ENCODE peak calls at places on chromosomes 11 and 22, in four cellular contexts. X is SK-N-MC, I is SK-N-SH, M is breast epithelium. T is an unnamed sample.

GRCh38 chr22:46111645-46112306 is 38.5 kb upstream of the PPARA start:
- DNase-seq in X (no peak), M (no peak), I (no peak), T (no peak)

GRCh38 chr11:120125005-120125404 is 12.9 kb downstream of the TRIM29 start:
- DNase-seq in I (no peak), M (peak), X (no peak), T (no peak)

GRCh38 chr11:31813242-31813960 is 2.3 kb upstream of the PAX6 start:
- DNase-seq in X (no peak), M (no peak), I (peak), T (no peak)

GRCh38 chr22:49751968-49752597 is 75.6 kb downstream of the BRD1 start:
- DNase-seq in X (no peak), I (peak), M (no peak), T (no peak)

GRCh38 chr11:101487775-101488174 is 96.0 kb downstream of the TRPC6 start:
- DNase-seq in I (no peak), X (no peak), M (no peak), T (no peak)

GRCh38 chr11:10941429-10941828 is 83.6 kb upstream of the ZBED5 start:
- DNase-seq in M (no peak), I (no peak), X (no peak), T (no peak)

GRCh38 chr11:132126973-132127900 is 756.8 kb downstream of the NTM start:
- DNase-seq in X (peak), M (no peak), I (peak), T (no peak)

GRCh38 chr11:65471410-65471762 is 27.5 kb upstream of the MALAT1 start:
- DNase-seq in M (peak), I (peak), X (no peak), T (peak)

GRCh38 chr22:25838960-25839741 is 97.2 kb downstream of the MYO18B start:
- DNase-seq in M (no peak), X (no peak), I (no peak), T (no peak)

GRCh38 chr11:69643646-69644045 is 2.7 kb downstream of the CCND1 start:
- DNase-seq in X (no peak), I (no peak), M (no peak), T (no peak)

GRCh38 chr11:60334005-60334620 is 7.1 kb downstream of the MS4A6E start:
- DNase-seq in I (peak), M (no peak), X (peak), T (peak)

GRCh38 chr11:14578551-14578956 is 58.4 kb upstream of the PSMA1 start:
- DNase-seq in X (peak), M (no peak), I (peak), T (peak)

GRCh38 chr11:72758690-72759389 is 6.6 kb upstream of the ARAP1 start:
- DNase-seq in I (peak), M (no peak), X (no peak), T (no peak)

GRCh38 chr11:72326151-72326842 is 82.3 kb upstream of the PHOX2A start:
- DNase-seq in M (no peak), I (peak), X (no peak), T (no peak)

GRCh38 chr22:26489447-26490036 is 5.9 kb downstream of the SRRD start:
- DNase-seq in M (no peak), I (no peak), X (no peak), T (no peak)

GRCh38 chr22:46866591-46866990 is 104.1 kb downstream of the TBC1D22A start:
- DNase-seq in I (no peak), M (no peak), X (no peak), T (no peak)

GRCh38 chr11:2428322-2428795 is 16.0 kb downstream of the TRPM5 start:
- DNase-seq in I (peak), X (no peak), M (peak), T (peak)

GRCh38 chr11:71488968-71489265 is 35.9 kb downstream of the NADSYN1 start:
- DNase-seq in X (no peak), I (no peak), M (no peak), T (no peak)

GRCh38 chr11:35030716-35031213 is 108.2 kb upstream of the CD44 start:
- DNase-seq in X (no peak), M (no peak), I (no peak), T (no peak)

GRCh38 chr11:131985769-131986393 is 615.5 kb downstream of the NTM start:
- DNase-seq in X (no peak), I (no peak), M (no peak), T (no peak)

GRCh38 chr22:32444068-32444467 is 20.2 kb downstream of the BPIFC start:
- DNase-seq in M (no peak), I (peak), X (no peak), T (no peak)

GRCh38 chr11:128210148-128210940 is 377.0 kb downstream of the ETS1 start:
- DNase-seq in X (no peak), I (no peak), M (no peak), T (no peak)
- TF ChIP-seq POLR2AphosphoS5 in X (no peak), I (peak), M (no peak), T (no peak)

DNA sequence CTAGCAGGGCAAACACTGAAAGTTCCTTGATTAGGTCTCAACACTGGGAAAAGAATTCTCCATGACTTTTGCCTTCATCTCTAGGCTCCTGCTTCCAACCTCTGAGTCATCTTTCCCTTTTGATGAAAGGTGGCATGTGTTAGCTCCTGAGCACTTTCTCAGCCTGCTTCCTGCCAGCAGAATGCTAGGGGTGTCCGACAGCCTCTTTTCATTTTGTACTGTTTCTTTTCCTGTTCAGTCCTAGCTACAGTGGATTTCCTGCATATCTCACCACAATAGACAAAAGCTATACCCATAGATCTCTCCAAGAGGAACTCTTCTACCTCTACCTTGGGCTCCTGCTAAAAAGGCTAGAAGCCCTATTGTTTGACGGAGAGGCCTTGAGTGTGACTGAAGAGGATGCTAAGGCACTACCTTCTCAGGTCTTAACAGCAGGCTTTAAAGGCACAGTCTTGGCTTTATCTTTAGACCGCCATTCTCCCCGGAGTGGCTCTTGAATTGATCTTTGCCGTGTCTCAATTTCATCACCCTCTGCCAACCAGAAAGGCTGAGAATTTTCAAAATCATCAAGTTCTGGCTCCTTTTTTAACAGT is 145.5 kb downstream of the RBFOX2 start:
- DNase-seq in I (no peak), X (no peak), M (no peak), T (no peak)
- H3K4me3 ChIP-seq in I (no peak), X (peak), M (no peak), T (no peak)

DNA sequence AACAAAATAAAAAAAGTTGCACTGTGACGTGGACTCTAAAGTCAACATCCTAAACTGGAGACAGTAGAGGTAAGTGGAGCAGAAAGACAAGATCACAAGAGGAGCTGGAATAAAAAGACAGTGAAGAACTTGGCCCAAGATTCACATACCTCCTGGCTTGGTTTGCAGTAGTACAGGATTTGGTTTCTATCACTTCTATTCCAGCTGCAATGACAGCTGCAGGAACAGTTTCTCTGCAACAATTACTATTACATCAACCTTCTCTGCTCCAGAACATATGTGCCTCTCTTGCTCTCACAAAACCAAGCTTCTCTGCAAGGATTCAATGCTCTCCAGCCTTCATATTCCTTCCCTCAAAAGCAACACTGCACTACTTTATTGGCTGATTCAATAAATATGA is 7.8 kb upstream of the KDM2A start:
- DNase-seq in X (no peak), I (no peak), M (no peak), T (no peak)
- TF ChIP-seq POLR2AphosphoS5 in X (no peak), I (no peak), M (no peak), T (no peak)

GRCh38 chr11:115759622-115760527 is 255.7 kb upstream of the CADM1 start:
- DNase-seq in M (no peak), I (peak), X (no peak), T (no peak)
- H3K4me3 ChIP-seq in M (peak), I (no peak), X (no peak), T (peak)

GRCh38 chr11:128180446-128181089 is 406.8 kb downstream of the ETS1 start:
- DNase-seq in I (no peak), X (no peak), M (no peak), T (no peak)
- TF ChIP-seq POLR2AphosphoS5 in I (no peak), X (no peak), M (no peak), T (no peak)

T was measured in stomach.